ENCODE peak calls at places on chromosomes 1 and 21, in four cellular contexts. T, F, X and H are unnamed samples.

GRCh38 chr1:69400128-69400527 is 167.6 kb upstream of the LRRC7 start:
- DNase-seq in F (no peak), X (no peak), T (no peak), H (no peak)

GRCh38 chr1:175679931-175680652 is 63.3 kb downstream of the TNR start:
- DNase-seq in F (no peak), X (no peak), T (no peak), H (no peak)

GRCh38 chr1:181972256-181972655 is 89.3 kb downstream of the ZNF648 start:
- DNase-seq in F (no peak), T (no peak), X (no peak), H (no peak)

GRCh38 chr1:221948459-221948858 is 206.6 kb upstream of the DUSP10 start:
- DNase-seq in F (no peak), T (no peak), X (no peak), H (no peak)

GRCh38 chr1:115113781-115114180 is 24.5 kb upstream of the TSPAN2 start:
- DNase-seq in T (no peak), F (no peak), X (peak), H (no peak)

GRCh38 chr21:34808569-34809204 is 139.9 kb downstream of the CLIC6 start:
- DNase-seq in X (peak), F (no peak), T (no peak), H (no peak)

GRCh38 chr1:53370369-53370961 is 42.6 kb upstream of the LRP8 start:
- DNase-seq in T (no peak), X (no peak), F (no peak), H (no peak)

GRCh38 chr1:183757061-183757460 is 47.9 kb upstream of the RGL1 start:
- DNase-seq in F (no peak), T (no peak), X (peak), H (no peak)

GRCh38 chr1:51305371-51305823 is 25.0 kb downstream of the TTC39A start:
- DNase-seq in T (no peak), X (no peak), F (peak), H (no peak)

GRCh38 chr21:37916795-37917142 is 512 bp upstream of the KCNJ6 start:
- DNase-seq in X (no peak), T (no peak), F (peak), H (no peak)

GRCh38 chr1:10866314-10867091 is 70.1 kb upstream of the CASZ1 start:
- DNase-seq in X (peak), T (peak), F (peak), H (no peak)

GRCh38 chr1:209402697-209403096 is 180.8 kb upstream of the CAMK1G start:
- DNase-seq in X (no peak), T (no peak), F (no peak), H (no peak)

GRCh38 chr1:178411756-178412399 is 84.9 kb downstream of the CLEC20A start:
- DNase-seq in T (no peak), X (no peak), F (no peak), H (no peak)

GRCh38 chr1:162536511-162536910 is 25.0 kb upstream of the UAP1 start:
- DNase-seq in X (peak), F (no peak), T (no peak), H (no peak)